ENCODE peak calls at places on chromosomes 12 and 14, in eight cellular contexts. E is iris pigment epithelial cell; A is fibroblast of the aortic adventitia; S is SW480; T is activated T-cell treated with anti-CD3 and anti-CD28 coated beads, Interleukin-2, amount 50 U/mL, for 48 hours; J is astrocyte of the hippocampus; O is OCI-LY7; B is mesendoderm. Z is an unnamed sample.

GRCh38 chr12:124620606-124621295 is 53.3 kb upstream of the NCOR2 start:
- DNase-seq in E (peak; percentile 69), A (no peak), S (no peak), T (no peak), J (no peak), O (no peak), B (no peak), Z (no peak)

GRCh38 chr12:110670161-110670701 is 18.7 kb downstream of the HVCN1 start:
- DNase-seq in E (no peak), A (no peak), S (no peak), T (peak; percentile 50), J (no peak), O (peak; percentile 60), B (no peak), Z (no peak)

GRCh38 chr14:105141026-105141425 is 27.6 kb downstream of the JAG2 start:
- DNase-seq in E (no peak), A (no peak), S (no peak), T (no peak), J (no peak), O (no peak), B (no peak), Z (no peak)

GRCh38 chr14:101116486-101117130 is 213.1 kb upstream of the RTL1 start:
- DNase-seq in E (no peak), A (no peak), S (no peak), T (no peak), J (no peak), O (no peak), B (no peak), Z (no peak)

GRCh38 chr12:98750511-98750910 is 105.4 kb downstream of the APAF1 start:
- DNase-seq in E (no peak), A (no peak), S (no peak), T (no peak), J (no peak), O (no peak), B (peak; percentile 74), Z (no peak)

GRCh38 chr12:68564166-68564565 is 46.5 kb upstream of the RAP1B start:
- DNase-seq in E (no peak), A (no peak), S (no peak), T (no peak), J (no peak), O (no peak), B (no peak), Z (no peak)

GRCh38 chr12:21026302-21026701 is 104.7 kb upstream of the SLCO1B1 start:
- DNase-seq in E (peak; percentile 24), A (no peak), S (no peak), T (no peak), J (peak; percentile 10), O (no peak), B (no peak), Z (no peak)

GRCh38 chr12:96878704-96879103 is 28.4 kb upstream of the NEDD1 start:
- DNase-seq in E (peak; percentile 77), A (peak; percentile 91), S (no peak), T (no peak), J (peak; percentile 89), O (no peak), B (no peak), Z (no peak)

GRCh38 chr12:113903381-113903863 is 62.7 kb downstream of the RBM19 start:
- DNase-seq in E (peak; percentile 64), A (peak; percentile 46), S (no peak), T (no peak), J (peak; percentile 32), O (no peak), B (no peak), Z (no peak)

GRCh38 chr14:99247772-99248171 is 24.2 kb downstream of the BCL11B start:
- DNase-seq in E (no peak), A (no peak), S (no peak), T (no peak), J (no peak), O (no peak), B (no peak), Z (no peak)

GRCh38 chr12:56565510-56566101 is 44.0 kb downstream of the RBMS2 start:
- DNase-seq in E (peak; percentile 72), A (peak; percentile 87), S (no peak), T (peak; percentile 45), J (peak; percentile 34), O (peak; percentile 46), B (peak; percentile 59), Z (peak; percentile 75)

GRCh38 chr12:127942981-127943380 is 324.0 kb upstream of the TMEM132C start:
- DNase-seq in E (no peak), A (no peak), S (no peak), T (no peak), J (no peak), O (no peak), B (no peak), Z (no peak)

GRCh38 chr12:85626031-85626781 is 210.0 kb downstream of the RASSF9 start:
- DNase-seq in E (peak; percentile 92), A (peak; percentile 89), S (no peak), T (no peak), J (peak; percentile 44), O (no peak), B (no peak), Z (peak; percentile 46)

GRCh38 chr14:73712540-73713141 is 1.5 kb downstream of the PNMA1 start:
- DNase-seq in E (peak; percentile 42), A (peak; percentile 25), S (no peak), T (peak; percentile 68), J (peak; percentile 41), O (peak; percentile 51), B (peak; percentile 37), Z (no peak)